ENCODE peak calls at places on chromosomes 16 and 17, in eight cellular contexts. Z, I, R, P, G, F, Y and V are unnamed samples.

GRCh38 chr17:7440113-7440822 is 956 bp downstream of the FGF11 start:
- DNase-seq in Z (no peak), I (peak; percentile 18), R (peak; percentile 38), P (peak; percentile 51), G (peak; percentile 71), F (peak; percentile 62), Y (no peak), V (no peak)

GRCh38 chr17:81712468-81713003 is 452 bp downstream of the SLC25A10 start:
- DNase-seq in Z (no peak), I (no peak), R (peak; percentile 71), P (peak; percentile 64), G (no peak), F (peak; percentile 50), Y (no peak), V (no peak)

GRCh38 chr17:42111901-42112551 is 488 bp downstream of the DHX58 start:
- DNase-seq in Z (no peak), I (no peak), R (peak; percentile 54), P (peak; percentile 39), G (no peak), F (peak; percentile 55), Y (no peak), V (no peak)

GRCh38 chr16:86501989-86502855 is 8.1 kb upstream of the FOXF1 start:
- DNase-seq in Z (no peak), I (no peak), R (no peak), P (no peak), G (no peak), F (no peak), Y (no peak), V (no peak)

GRCh38 chr16:4194661-4195060 is 47.2 kb downstream of the SRL start:
- DNase-seq in Z (no peak), I (no peak), R (no peak), P (no peak), G (no peak), F (no peak), Y (no peak), V (no peak)

GRCh38 chr16:27363797-27364196 is 38.2 kb upstream of the IL21R start:
- DNase-seq in Z (no peak), I (no peak), R (peak; percentile 90), P (peak; percentile 74), G (no peak), F (peak; percentile 29), Y (peak; percentile 49), V (no peak)

GRCh38 chr17:40612510-40613244 is 34.9 kb downstream of the SMARCE1 start:
- DNase-seq in Z (no peak), I (peak; percentile 72), R (peak; percentile 82), P (no peak), G (no peak), F (no peak), Y (no peak), V (no peak)

GRCh38 chr17:81666342-81667191 is at the start of the genes CCDC137 and OXLD1:
- DNase-seq in Z (peak; percentile 88), I (peak; percentile 89), R (peak; percentile 97), P (peak; percentile 96), G (peak; percentile 96), F (peak; percentile 94), Y (peak; percentile 63), V (peak; percentile 98)

GRCh38 chr17:34249497-34249877 is 5.6 kb upstream of the CCL2 start:
- DNase-seq in Z (no peak), I (no peak), R (no peak), P (no peak), G (no peak), F (no peak), Y (no peak), V (no peak)

GRCh38 chr16:78292726-78293380 is 193.4 kb downstream of the WWOX start:
- DNase-seq in Z (no peak), I (no peak), R (peak; percentile 54), P (no peak), G (no peak), F (no peak), Y (no peak), V (no peak)

GRCh38 chr16:79401157-79401556 is 199.4 kb downstream of the MAF start:
- DNase-seq in Z (no peak), I (no peak), R (no peak), P (no peak), G (no peak), F (no peak), Y (no peak), V (no peak)

GRCh38 chr17:76700627-76701470 is 9.9 kb downstream of the MXRA7 start:
- DNase-seq in Z (no peak), I (no peak), R (no peak), P (no peak), G (peak; percentile 41), F (no peak), Y (no peak), V (no peak)

GRCh38 chr17:41048441-41048840 is 1.3 kb upstream of the KRTAP2-1 start:
- DNase-seq in Z (no peak), I (no peak), R (no peak), P (peak; percentile 41), G (no peak), F (peak; percentile 94), Y (no peak), V (no peak)

GRCh38 chr17:34683390-34683789 is 104.0 kb downstream of the TMEM132E start:
- DNase-seq in Z (no peak), I (no peak), R (no peak), P (no peak), G (no peak), F (no peak), Y (no peak), V (no peak)

GRCh38 chr16:84851192-84852127 is 31.7 kb downstream of the CRISPLD2 start:
- DNase-seq in Z (no peak), I (no peak), R (peak; percentile 91), P (peak; percentile 95), G (no peak), F (peak; percentile 100), Y (peak; percentile 45), V (no peak)

GRCh38 chr17:27502526-27503324 is 46.5 kb downstream of the KSR1 start:
- DNase-seq in Z (no peak), I (no peak), R (no peak), P (no peak), G (no peak), F (no peak), Y (no peak), V (no peak)

GRCh38 chr16:2031081-2031577 is 4.4 kb downstream of the NHERF2 start:
- DNase-seq in Z (no peak), I (no peak), R (no peak), P (no peak), G (no peak), F (no peak), Y (no peak), V (no peak)

GRCh38 chr17:35368086-35368824 is 5.2 kb downstream of the SLFN11 start:
- DNase-seq in Z (no peak), I (no peak), R (no peak), P (no peak), G (no peak), F (no peak), Y (no peak), V (no peak)

GRCh38 chr16:48497932-48498760 is 111.8 kb downstream of the N4BP1 start:
- DNase-seq in Z (no peak), I (no peak), R (no peak), P (peak; percentile 10), G (no peak), F (no peak), Y (no peak), V (no peak)